ENCODE peak calls at places on chromosomes 2 and 18, in nine cellular contexts. Y is B cell, R is PC-9, F is coronary artery, N is astrocyte of the spinal cord, I is HCT116, C is left ventricle myocardium inferior, E is breast epithelium, D is endodermal cell. J is an unnamed sample.

GRCh38 chr2:152034257-152034801 is 64.5 kb downstream of the CACNB4 start:
- DNase-seq in Y (no peak), C (no peak), D (peak), I (no peak), E (no peak), F (no peak), N (no peak), R (no peak), J (no peak)

GRCh38 chr2:108820439-108820838 is 33.9 kb downstream of the CCDC138 start:
- DNase-seq in N (no peak), I (no peak), R (no peak), E (no peak), F (no peak), Y (no peak), C (no peak), D (no peak), J (no peak)

GRCh38 chr2:147482590-147483292 is 362.1 kb upstream of the ACVR2A start:
- DNase-seq in C (no peak), E (no peak), R (no peak), N (no peak), Y (no peak), I (no peak), F (no peak), D (no peak), J (no peak)

GRCh38 chr2:188798159-188798558 is 176.0 kb upstream of the COL3A1 start:
- DNase-seq in C (no peak), E (no peak), Y (no peak), N (peak), D (no peak), I (no peak), R (no peak), F (no peak), J (peak)

GRCh38 chr2:229268626-229269025 is 2.5 kb downstream of the PID1 start:
- DNase-seq in C (no peak), I (no peak), R (no peak), E (no peak), N (no peak), D (no peak), F (no peak), Y (no peak), J (peak)

GRCh38 chr2:109128466-109129355 is at the start of gene SH3RF3:
- DNase-seq in I (no peak), Y (peak), F (peak), R (peak), E (no peak), N (peak), D (peak), C (peak), J (peak)

GRCh38 chr18:79797518-79798345 is at the start of gene KCNG2:
- DNase-seq in N (no peak), I (no peak), C (no peak), Y (peak), D (peak), R (peak), F (no peak), E (peak), J (peak)

GRCh38 chr2:23614701-23615100 is 229.7 kb downstream of the KLHL29 start:
- DNase-seq in D (no peak), C (no peak), E (no peak), I (no peak), N (no peak), Y (no peak), R (no peak), F (no peak), J (no peak)

GRCh38 chr2:6657131-6657530 is 208.6 kb downstream of the CMPK2 start:
- DNase-seq in R (no peak), D (no peak), N (no peak), F (no peak), Y (no peak), I (no peak), C (no peak), E (no peak), J (no peak)

GRCh38 chr18:8139127-8139591 is 470.1 kb upstream of the RAB12 start:
- DNase-seq in Y (no peak), R (no peak), I (no peak), F (no peak), N (no peak), C (peak), E (no peak), D (no peak), J (no peak)

GRCh38 chr2:88626171-88627054 is 851 bp downstream of the EIF2AK3 start:
- DNase-seq in I (no peak), N (peak), C (peak), D (peak), R (peak), Y (peak), E (no peak), F (peak), J (no peak)

GRCh38 chr2:163182764-163183354 is 344.3 kb upstream of the KCNH7 start:
- DNase-seq in Y (no peak), C (no peak), R (no peak), N (peak), F (no peak), D (no peak), E (no peak), I (no peak), J (peak)

GRCh38 chr2:96884299-96885156 is 14.6 kb upstream of the SEMA4C start:
- DNase-seq in D (no peak), N (no peak), I (no peak), C (no peak), Y (no peak), R (peak), E (no peak), F (no peak), J (no peak)

GRCh38 chr2:112187805-112188596 is 49.8 kb downstream of the FBLN7 start:
- DNase-seq in I (peak), E (no peak), F (no peak), N (no peak), Y (peak), D (no peak), R (no peak), C (no peak), J (peak)

GRCh38 chr2:139885921-139886498 is 1105.8 kb upstream of the NXPH2 start:
- DNase-seq in R (no peak), E (no peak), I (no peak), N (no peak), F (no peak), D (peak), Y (no peak), C (no peak), J (no peak)

GRCh38 chr18:45879681-45880655 is 54.5 kb downstream of the SIGLEC15 start:
- DNase-seq in D (peak), I (peak), N (peak), E (peak), Y (peak), C (peak), F (no peak), R (peak), J (peak)

GRCh38 chr2:51068237-51068636 is 36.3 kb upstream of the NRXN1 start:
- DNase-seq in E (no peak), I (no peak), D (no peak), R (no peak), C (no peak), N (no peak), Y (no peak), F (no peak), J (no peak)

DNA sequence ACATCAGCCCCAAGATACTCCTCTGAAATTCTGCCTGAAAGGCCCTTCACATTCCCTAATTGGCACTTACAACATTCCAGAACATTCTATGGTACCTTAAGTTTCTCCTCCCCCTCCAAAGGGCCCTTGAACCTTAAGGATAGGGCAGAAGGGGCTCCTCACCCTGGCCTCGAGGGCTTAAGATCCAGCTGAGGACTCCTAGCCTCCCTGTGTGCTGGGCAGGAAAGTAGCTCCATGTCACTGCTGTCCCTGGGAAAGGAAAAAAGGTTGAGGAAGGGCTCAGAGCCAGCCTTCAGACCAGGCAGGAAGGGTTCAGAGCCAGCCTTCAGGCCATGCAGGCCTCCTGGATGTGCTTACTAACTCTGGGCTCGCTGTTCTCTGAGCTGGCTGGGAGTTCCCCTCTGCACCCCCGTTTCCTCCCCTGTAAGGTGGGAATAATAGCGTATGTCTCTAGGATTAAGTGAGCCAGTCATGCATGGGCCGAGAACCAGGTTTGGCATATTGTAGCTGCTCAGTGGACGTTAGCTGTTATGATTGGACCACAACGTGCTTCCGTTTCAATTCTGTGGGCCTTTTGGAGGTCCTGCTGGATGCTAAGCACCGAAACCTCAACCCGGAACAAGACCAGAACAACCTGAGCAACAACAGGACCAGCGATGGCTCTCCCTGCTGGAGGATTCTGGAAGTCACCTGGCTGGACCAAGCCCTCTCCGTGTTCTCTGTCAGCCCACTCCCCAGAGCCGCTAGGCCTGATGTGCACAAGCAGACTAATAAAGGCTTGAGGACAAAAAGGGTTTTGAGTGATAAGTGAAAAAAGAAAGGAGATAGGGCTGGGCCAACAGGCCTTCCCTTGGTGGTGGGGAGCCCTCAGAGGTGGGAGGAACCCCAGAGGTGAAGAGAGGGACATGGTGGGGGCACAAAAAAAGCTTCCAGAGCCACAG is 1.0 kb upstream of the B3GNT7 start:
- DNase-seq in I (no peak), R (no peak), F (no peak), D (peak), N (no peak), C (no peak), Y (peak), E (no peak), J (no peak)
- TF ChIP-seq CTCF in I (peak), R (no peak), F (no peak), D (peak), N (peak), C (peak), Y (peak), E (no peak), J (peak)

DNA sequence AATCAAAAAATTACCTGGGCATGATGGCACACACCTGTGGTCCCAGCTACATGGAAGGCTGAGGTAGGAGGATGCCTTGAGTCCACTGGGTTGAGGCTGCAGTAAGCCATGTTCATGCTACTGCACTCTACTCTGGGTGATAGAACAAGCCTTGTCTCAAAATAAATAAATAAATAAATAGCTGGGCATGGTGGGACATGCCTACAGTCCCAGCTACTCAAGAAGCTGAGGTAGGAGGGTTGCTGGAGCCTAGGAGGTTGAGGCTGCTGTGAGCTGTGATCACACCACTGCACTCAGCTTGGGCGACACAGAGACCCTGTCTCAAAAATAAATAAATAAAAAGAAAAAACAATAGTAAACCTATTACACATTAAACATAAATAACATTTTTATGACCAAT is 3.0 kb downstream of the AP1S3 start:
- DNase-seq in R (no peak), F (no peak), Y (no peak), C (no peak), D (no peak), I (no peak), N (no peak), E (no peak), J (no peak)
- TF ChIP-seq CTCF in R (no peak), F (no peak), Y (no peak), C (no peak), D (no peak), I (no peak), N (no peak), E (no peak), J (no peak)

GRCh38 chr2:200445284-200445683 is 64.6 kb downstream of the KCTD18 start:
- DNase-seq in C (no peak), D (no peak), E (no peak), N (no peak), F (no peak), R (no peak), Y (no peak), I (no peak), J (no peak)
- TF ChIP-seq CTCF in C (no peak), D (no peak), E (no peak), N (no peak), F (no peak), R (no peak), Y (no peak), I (no peak), J (no peak)

GRCh38 chr2:44952143-44952805 is 10.8 kb downstream of the SIX3 start:
- DNase-seq in Y (peak), F (no peak), D (peak), C (no peak), I (peak), N (peak), E (no peak), R (peak), J (peak)
- TF ChIP-seq CTCF in Y (peak), F (peak), D (peak), C (peak), I (peak), N (peak), E (peak), R (peak), J (peak)

GRCh38 chr2:198961555-198961954 is 496.2 kb downstream of the SATB2 start:
- DNase-seq in E (no peak), I (no peak), F (no peak), C (no peak), D (no peak), R (no peak), N (no peak), Y (no peak), J (no peak)
- TF ChIP-seq CTCF in E (no peak), I (peak), F (no peak), C (no peak), D (peak), R (peak), N (no peak), Y (no peak), J (no peak)

DNA sequence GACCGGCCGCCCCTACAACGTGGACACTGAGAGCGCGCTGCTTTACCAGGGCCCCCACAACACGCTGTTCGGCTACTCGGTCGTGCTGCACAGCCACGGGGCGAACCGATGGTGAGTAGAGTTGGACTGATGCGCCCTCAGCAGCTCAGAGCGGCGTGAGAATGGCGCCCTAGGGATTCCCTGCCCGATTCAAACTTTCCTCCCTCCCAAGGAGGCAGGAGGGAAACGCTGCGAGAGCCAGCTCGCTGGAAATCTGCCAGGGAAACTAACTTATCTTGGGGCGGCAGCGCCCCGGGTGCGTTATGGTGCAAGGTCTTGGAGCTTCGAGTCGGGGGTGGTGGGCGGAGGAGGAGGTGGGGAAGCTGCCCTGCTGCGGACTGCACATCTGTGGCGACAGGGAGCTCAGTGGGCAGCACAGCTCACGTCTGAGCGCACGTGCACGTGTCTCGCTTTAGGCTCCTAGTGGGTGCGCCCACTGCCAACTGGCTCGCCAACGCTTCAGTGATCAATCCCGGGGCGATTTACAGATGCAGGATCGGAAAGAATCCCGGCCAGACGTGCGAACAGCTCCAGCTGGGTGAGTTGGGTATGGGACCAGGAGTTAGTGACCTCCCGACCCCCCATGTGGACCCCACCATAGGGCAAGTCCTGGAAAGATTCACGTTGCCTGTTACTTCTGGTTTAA is 697 bp downstream of the ITGA4 start:
- DNase-seq in C (peak), D (peak), R (no peak), E (no peak), Y (peak), F (peak), I (no peak), N (peak), J (peak)
- TF ChIP-seq CTCF in C (no peak), D (no peak), R (no peak), E (no peak), Y (no peak), F (no peak), I (no peak), N (no peak), J (peak)

GRCh38 chr2:75202359-75202758 is 3.0 kb upstream of the TACR1 start:
- DNase-seq in R (no peak), I (no peak), N (no peak), D (no peak), F (no peak), E (no peak), Y (no peak), C (no peak), J (no peak)

GRCh38 chr2:75195076-75195691 is 4.1 kb downstream of the TACR1 start:
- DNase-seq in R (no peak), Y (no peak), C (no peak), E (no peak), I (no peak), F (no peak), D (no peak), N (no peak), J (no peak)

GRCh38 chr2:75200140-75200985 is 1.0 kb upstream of the TACR1 start:
- DNase-seq in F (no peak), R (peak), E (peak), C (peak), N (peak), I (no peak), Y (no peak), D (peak), J (peak)

GRCh38 chr2:75194184-75194868 is 5.0 kb downstream of the TACR1 start:
- DNase-seq in D (no peak), I (no peak), E (no peak), C (no peak), N (no peak), F (no peak), R (no peak), Y (no peak), J (no peak)

DNA sequence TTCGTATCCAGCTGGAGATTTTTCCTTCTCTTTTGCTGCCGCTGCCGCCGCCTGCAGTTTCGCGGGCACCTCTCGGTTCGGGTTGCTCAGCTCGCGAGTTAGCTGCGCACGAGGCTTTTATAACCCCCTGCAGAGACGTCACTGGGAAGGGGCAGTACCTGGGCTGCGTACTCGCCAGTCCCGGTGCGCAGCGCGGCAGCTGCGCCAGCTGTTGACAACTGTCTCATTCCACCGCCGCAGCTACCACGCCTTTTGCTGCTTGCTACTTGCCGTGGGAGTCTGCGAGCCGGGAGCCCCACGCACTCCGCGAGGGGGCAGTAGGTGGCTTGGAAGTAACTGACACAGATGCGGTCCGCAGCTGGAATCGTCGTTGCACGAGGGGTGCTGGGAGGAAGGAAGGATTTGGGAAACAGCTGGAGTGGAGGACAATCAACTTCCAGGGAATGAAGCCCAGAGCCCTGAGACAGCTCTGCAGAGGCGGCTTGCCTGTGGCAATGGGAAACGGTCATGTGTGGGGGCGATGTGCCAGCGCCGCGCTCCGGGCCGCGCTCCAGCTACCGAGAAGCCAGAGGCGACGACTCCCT is at the start of gene TACR1:
- DNase-seq in N (peak), F (no peak), I (no peak), E (peak), R (peak), C (peak), Y (peak), D (peak), J (peak)
- TF ChIP-seq CTCF in N (peak), F (peak), I (no peak), E (peak), R (peak), C (peak), Y (peak), D (peak), J (peak)

DNA sequence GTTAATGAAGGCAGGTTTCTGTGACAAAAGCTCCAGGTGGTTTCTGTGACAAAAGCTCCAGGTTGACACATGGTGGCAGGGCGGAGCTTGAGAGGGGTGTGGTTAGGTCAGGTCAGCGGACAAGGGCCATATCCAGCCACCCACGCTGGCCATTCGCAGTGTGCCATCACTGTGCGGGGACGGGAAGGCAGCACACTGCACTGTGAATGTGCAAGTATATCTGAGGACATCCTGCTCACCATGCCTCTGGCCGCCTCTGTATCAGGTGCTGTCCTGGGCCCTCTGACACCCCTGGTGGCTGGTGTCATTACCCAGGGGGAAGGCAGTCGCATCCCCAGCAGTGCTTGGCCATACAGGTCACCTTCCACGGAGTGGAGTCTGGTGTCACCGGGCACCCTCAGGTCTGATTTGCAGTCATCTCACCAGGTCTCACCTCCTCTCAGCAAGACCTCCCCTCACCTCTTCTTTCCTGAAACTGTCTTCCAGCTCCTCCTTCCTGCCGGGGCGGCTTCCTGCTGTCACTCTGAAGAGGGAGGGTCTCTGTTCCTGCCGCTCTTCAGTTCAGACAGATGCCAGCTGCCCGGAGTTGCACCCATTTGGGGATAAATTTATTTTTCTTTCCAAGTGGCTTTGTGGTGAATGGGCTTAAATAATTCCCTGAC is 34.9 kb downstream of the CTIF start:
- DNase-seq in C (no peak), F (no peak), Y (no peak), N (no peak), E (no peak), I (no peak), R (no peak), D (peak), J (no peak)
- TF ChIP-seq CTCF in C (no peak), F (no peak), Y (no peak), N (no peak), E (no peak), I (no peak), R (no peak), D (peak), J (peak)

GRCh38 chr2:57907411-57907810 is 139.2 kb upstream of the VRK2 start:
- DNase-seq in I (no peak), N (no peak), F (no peak), D (no peak), C (no peak), Y (no peak), R (no peak), E (no peak), J (no peak)

GRCh38 chr2:57908736-57909161 is 137.9 kb upstream of the VRK2 start:
- DNase-seq in F (no peak), R (no peak), E (no peak), N (no peak), I (no peak), D (no peak), C (no peak), Y (peak), J (no peak)

GRCh38 chr2:57902578-57902977 is 144.0 kb upstream of the VRK2 start:
- DNase-seq in C (no peak), E (no peak), I (no peak), Y (no peak), R (no peak), D (no peak), N (no peak), F (no peak), J (no peak)

GRCh38 chr2:57906152-57906732 is 140.4 kb upstream of the VRK2 start:
- DNase-seq in Y (peak), E (no peak), I (no peak), N (peak), R (no peak), C (no peak), F (no peak), D (no peak), J (peak)
- TF ChIP-seq CTCF in Y (peak), E (peak), I (peak), N (peak), R (peak), C (peak), F (peak), D (peak), J (peak)

J was measured in choroid plexus epithelial cell.